ENCODE peak calls at places on chromosomes 16 and 17, in eight cellular contexts. One of them, this sample, is unnamed.

GRCh38 chr17:2170023-2170422 is 115.1 kb downstream of the HIC1 start:
- DNase-seq in H9: peak
- DNase-seq in heart right ventricle: no peak
- DNase-seq in NB4: peak
- DNase-seq in foreskin fibroblast: no peak
- DNase-seq in choroid plexus epithelial cell: no peak
- DNase-seq in lung: no peak
- DNase-seq in colonic mucosa: no peak
- DNase-seq in this sample: no peak

GRCh38 chr17:36072431-36073121 is 8.5 kb downstream of the CCL18 start:
- DNase-seq in colonic mucosa: peak
- DNase-seq in lung: peak
- DNase-seq in choroid plexus epithelial cell: peak
- DNase-seq in H9: peak
- DNase-seq in foreskin fibroblast: no peak
- DNase-seq in NB4: peak
- DNase-seq in heart right ventricle: peak
- DNase-seq in this sample: peak

GRCh38 chr16:81902025-81902424 is 109.2 kb downstream of the SDR42E1 start:
- DNase-seq in foreskin fibroblast: no peak
- DNase-seq in lung: no peak
- DNase-seq in heart right ventricle: no peak
- DNase-seq in colonic mucosa: no peak
- DNase-seq in NB4: no peak
- DNase-seq in H9: no peak
- DNase-seq in choroid plexus epithelial cell: peak
- DNase-seq in this sample: no peak

GRCh38 chr16:52069866-52070265 is 477.1 kb downstream of the TOX3 start:
- DNase-seq in heart right ventricle: no peak
- DNase-seq in NB4: peak
- DNase-seq in colonic mucosa: no peak
- DNase-seq in lung: no peak
- DNase-seq in choroid plexus epithelial cell: peak
- DNase-seq in foreskin fibroblast: no peak
- DNase-seq in H9: peak
- DNase-seq in this sample: no peak

GRCh38 chr17:72976971-72977767 is 115.3 kb downstream of the SLC39A11 start:
- DNase-seq in heart right ventricle: peak
- DNase-seq in H9: no peak
- DNase-seq in colonic mucosa: no peak
- DNase-seq in foreskin fibroblast: peak
- DNase-seq in NB4: peak
- DNase-seq in lung: peak
- DNase-seq in choroid plexus epithelial cell: peak
- DNase-seq in this sample: no peak

GRCh38 chr16:89060207-89060794 is 33.4 kb upstream of the ACSF3 start:
- DNase-seq in heart right ventricle: no peak
- DNase-seq in H9: no peak
- DNase-seq in choroid plexus epithelial cell: no peak
- DNase-seq in NB4: no peak
- DNase-seq in lung: no peak
- DNase-seq in foreskin fibroblast: no peak
- DNase-seq in colonic mucosa: no peak
- DNase-seq in this sample: no peak

GRCh38 chr16:73546351-73546845 is 498.5 kb upstream of the ZFHX3 start:
- DNase-seq in NB4: no peak
- DNase-seq in colonic mucosa: no peak
- DNase-seq in choroid plexus epithelial cell: no peak
- DNase-seq in foreskin fibroblast: no peak
- DNase-seq in lung: no peak
- DNase-seq in H9: no peak
- DNase-seq in heart right ventricle: no peak
- DNase-seq in this sample: no peak

GRCh38 chr17:45326566-45326965 is 9.7 kb upstream of the MAP3K14 start:
- DNase-seq in choroid plexus epithelial cell: no peak
- DNase-seq in H9: peak
- DNase-seq in lung: no peak
- DNase-seq in foreskin fibroblast: no peak
- DNase-seq in heart right ventricle: no peak
- DNase-seq in NB4: no peak
- DNase-seq in colonic mucosa: peak
- DNase-seq in this sample: no peak

GRCh38 chr16:70736454-70737376 is 50.9 kb upstream of the MTSS2 start:
- DNase-seq in foreskin fibroblast: no peak
- DNase-seq in H9: no peak
- DNase-seq in colonic mucosa: no peak
- DNase-seq in choroid plexus epithelial cell: peak
- DNase-seq in heart right ventricle: no peak
- DNase-seq in lung: no peak
- DNase-seq in NB4: no peak
- DNase-seq in this sample: no peak

GRCh38 chr16:11100239-11100750 is 155.7 kb downstream of the SOCS1 start:
- DNase-seq in H9: peak
- DNase-seq in NB4: peak
- DNase-seq in colonic mucosa: no peak
- DNase-seq in heart right ventricle: peak
- DNase-seq in foreskin fibroblast: peak
- DNase-seq in lung: no peak
- DNase-seq in choroid plexus epithelial cell: peak
- DNase-seq in this sample: no peak

GRCh38 chr17:14752007-14752406 is 451.1 kb downstream of the HS3ST3B1 start:
- DNase-seq in choroid plexus epithelial cell: no peak
- DNase-seq in foreskin fibroblast: no peak
- DNase-seq in heart right ventricle: no peak
- DNase-seq in lung: no peak
- DNase-seq in H9: no peak
- DNase-seq in NB4: no peak
- DNase-seq in colonic mucosa: no peak
- DNase-seq in this sample: no peak

GRCh38 chr16:10266809-10267208 is 84.6 kb upstream of the GRIN2A start:
- DNase-seq in NB4: no peak
- DNase-seq in H9: no peak
- DNase-seq in foreskin fibroblast: no peak
- DNase-seq in heart right ventricle: no peak
- DNase-seq in lung: no peak
- DNase-seq in colonic mucosa: no peak
- DNase-seq in choroid plexus epithelial cell: no peak
- DNase-seq in this sample: no peak

GRCh38 chr16:78503501-78504110 is 404.2 kb downstream of the WWOX start:
- DNase-seq in lung: peak
- DNase-seq in heart right ventricle: peak
- DNase-seq in choroid plexus epithelial cell: peak
- DNase-seq in H9: no peak
- DNase-seq in colonic mucosa: peak
- DNase-seq in foreskin fibroblast: no peak
- DNase-seq in NB4: peak
- DNase-seq in this sample: peak

GRCh38 chr16:11398136-11398535 is 52.9 kb downstream of the RMI2 start:
- DNase-seq in colonic mucosa: no peak
- DNase-seq in choroid plexus epithelial cell: no peak
- DNase-seq in foreskin fibroblast: no peak
- DNase-seq in lung: no peak
- DNase-seq in NB4: no peak
- DNase-seq in H9: no peak
- DNase-seq in heart right ventricle: no peak
- DNase-seq in this sample: no peak

GRCh38 chr16:48014349-48015135 is 141.3 kb downstream of the ABCC12 start:
- DNase-seq in lung: no peak
- DNase-seq in heart right ventricle: no peak
- DNase-seq in H9: peak
- DNase-seq in colonic mucosa: no peak
- DNase-seq in choroid plexus epithelial cell: peak
- DNase-seq in foreskin fibroblast: peak
- DNase-seq in NB4: peak
- DNase-seq in this sample: no peak

GRCh38 chr17:82157046-82158035 is 55.3 kb downstream of the CCDC57 start:
- DNase-seq in H9: no peak
- DNase-seq in colonic mucosa: no peak
- DNase-seq in NB4: no peak
- DNase-seq in heart right ventricle: no peak
- DNase-seq in lung: no peak
- DNase-seq in foreskin fibroblast: no peak
- DNase-seq in choroid plexus epithelial cell: no peak
- DNase-seq in this sample: no peak

GRCh38 chr17:20304961-20305360 is 162.4 kb downstream of the LGALS9B start:
- DNase-seq in foreskin fibroblast: no peak
- DNase-seq in H9: no peak
- DNase-seq in NB4: no peak
- DNase-seq in heart right ventricle: no peak
- DNase-seq in choroid plexus epithelial cell: no peak
- DNase-seq in lung: no peak
- DNase-seq in colonic mucosa: no peak
- DNase-seq in this sample: no peak

DNA sequence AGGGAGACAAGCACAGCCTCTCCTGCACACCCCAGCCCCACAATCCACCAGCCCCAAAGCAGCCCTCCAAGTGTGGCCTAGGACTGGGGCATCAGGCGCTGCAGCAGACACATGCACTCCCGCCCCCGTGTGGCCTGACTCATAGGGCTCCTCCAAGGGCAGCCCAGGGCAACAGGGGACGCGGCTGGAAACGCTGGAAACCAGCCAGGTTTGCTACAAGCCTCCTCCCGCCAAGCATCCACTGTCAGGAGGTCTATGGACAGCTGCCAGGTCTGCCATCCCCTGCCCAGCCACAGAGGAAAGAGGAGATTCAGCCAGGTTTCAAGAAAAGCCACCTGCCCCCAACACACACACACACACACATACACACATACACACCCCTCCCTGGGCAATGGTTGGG is 25.8 kb downstream of the SRCIN1 start:
- DNase-seq in choroid plexus epithelial cell: peak
- DNase-seq in lung: no peak
- DNase-seq in foreskin fibroblast: peak
- DNase-seq in NB4: peak
- DNase-seq in colonic mucosa: no peak
- DNase-seq in H9: peak
- DNase-seq in heart right ventricle: peak
- DNase-seq in this sample: no peak
- TF ChIP-seq CTCF in choroid plexus epithelial cell: peak
- TF ChIP-seq CTCF in lung: no peak
- TF ChIP-seq CTCF in foreskin fibroblast: no peak
- TF ChIP-seq CTCF in NB4: peak
- TF ChIP-seq CTCF in colonic mucosa: no peak
- TF ChIP-seq CTCF in H9: peak
- TF ChIP-seq CTCF in heart right ventricle: peak
- TF ChIP-seq CTCF in this sample: peak

DNA sequence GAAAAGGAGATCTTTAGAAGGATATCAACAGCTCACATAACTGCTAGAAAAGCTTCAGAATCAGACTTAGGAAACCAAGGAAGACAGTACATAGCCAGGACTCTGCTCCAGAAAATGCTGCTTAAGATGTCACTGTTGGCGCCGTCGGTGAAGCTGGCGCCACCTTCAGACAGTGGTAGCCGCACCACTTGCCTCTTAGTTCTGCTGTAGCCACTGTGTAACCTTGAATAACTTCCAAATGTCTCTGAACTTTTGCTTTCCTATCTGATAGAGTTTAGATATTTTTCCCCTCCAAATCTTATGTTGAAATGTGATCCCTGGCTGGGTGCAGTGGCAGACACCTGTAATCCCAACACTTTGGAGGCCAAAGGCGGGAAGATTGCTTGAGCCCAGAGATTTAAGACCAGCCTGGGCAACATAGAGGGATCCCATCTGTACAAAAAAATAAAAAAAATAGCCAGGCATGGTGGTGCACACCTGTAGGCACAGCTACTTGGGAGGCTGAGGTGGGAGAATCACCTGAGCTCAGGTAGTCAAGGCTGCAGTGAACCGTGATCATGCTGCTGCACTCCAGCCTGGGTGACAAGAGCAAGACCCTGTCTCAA is 6.3 kb upstream of the USP31 start:
- DNase-seq in H9: peak
- DNase-seq in colonic mucosa: no peak
- DNase-seq in lung: no peak
- DNase-seq in foreskin fibroblast: no peak
- DNase-seq in heart right ventricle: no peak
- DNase-seq in NB4: peak
- DNase-seq in choroid plexus epithelial cell: peak
- DNase-seq in this sample: no peak
- TF ChIP-seq CTCF in H9: peak
- TF ChIP-seq CTCF in colonic mucosa: peak
- TF ChIP-seq CTCF in lung: no peak
- TF ChIP-seq CTCF in foreskin fibroblast: peak
- TF ChIP-seq CTCF in heart right ventricle: peak
- TF ChIP-seq CTCF in NB4: peak
- TF ChIP-seq CTCF in choroid plexus epithelial cell: peak
- TF ChIP-seq CTCF in this sample: peak

GRCh38 chr17:30942311-30943079 is 20.8 kb downstream of the ADAP2 start:
- DNase-seq in colonic mucosa: no peak
- DNase-seq in heart right ventricle: no peak
- DNase-seq in H9: no peak
- DNase-seq in lung: no peak
- DNase-seq in foreskin fibroblast: no peak
- DNase-seq in choroid plexus epithelial cell: no peak
- DNase-seq in NB4: no peak
- DNase-seq in this sample: no peak
- TF ChIP-seq CTCF in colonic mucosa: no peak
- TF ChIP-seq CTCF in heart right ventricle: no peak
- TF ChIP-seq CTCF in H9: no peak
- TF ChIP-seq CTCF in lung: no peak
- TF ChIP-seq CTCF in foreskin fibroblast: no peak
- TF ChIP-seq CTCF in choroid plexus epithelial cell: no peak
- TF ChIP-seq CTCF in NB4: no peak
- TF ChIP-seq CTCF in this sample: no peak

DNA sequence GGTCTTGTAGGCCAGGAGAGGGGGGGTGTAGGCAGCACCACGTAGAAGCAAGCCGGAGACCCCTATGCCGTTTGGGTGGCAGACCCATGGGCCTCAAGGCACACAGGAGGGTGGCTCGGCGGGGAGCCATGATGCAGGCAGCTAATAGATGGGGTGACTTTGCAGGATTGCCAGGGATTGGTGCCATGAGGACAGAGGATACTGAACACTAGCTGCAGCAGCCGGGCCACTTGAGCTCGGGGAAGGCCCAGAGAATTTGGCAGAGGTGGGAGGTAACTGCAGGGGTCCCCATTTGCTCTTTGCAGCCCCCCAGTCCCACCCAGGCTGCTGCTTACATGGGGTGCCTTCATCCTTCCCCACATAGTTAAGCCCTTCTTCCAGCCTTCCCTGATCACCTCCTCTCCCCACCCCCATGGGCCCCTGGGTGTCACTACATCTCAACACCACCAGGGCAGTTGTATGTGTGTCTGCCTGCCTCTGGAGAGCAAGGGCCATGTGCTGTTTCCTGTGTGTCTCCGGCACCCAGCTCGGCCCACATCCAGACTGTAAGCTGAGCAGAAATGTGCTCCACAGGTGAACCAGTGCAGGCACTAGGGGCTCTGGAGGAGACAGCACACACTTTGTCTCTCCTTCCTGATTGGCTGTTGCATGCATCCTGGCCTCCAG is 52.1 kb downstream of the SREBF1 start:
- DNase-seq in heart right ventricle: no peak
- DNase-seq in foreskin fibroblast: no peak
- DNase-seq in NB4: peak
- DNase-seq in lung: no peak
- DNase-seq in colonic mucosa: no peak
- DNase-seq in choroid plexus epithelial cell: peak
- DNase-seq in H9: no peak
- DNase-seq in this sample: no peak
- TF ChIP-seq CTCF in heart right ventricle: peak
- TF ChIP-seq CTCF in foreskin fibroblast: peak
- TF ChIP-seq CTCF in NB4: peak
- TF ChIP-seq CTCF in lung: no peak
- TF ChIP-seq CTCF in colonic mucosa: no peak
- TF ChIP-seq CTCF in choroid plexus epithelial cell: peak
- TF ChIP-seq CTCF in H9: peak
- TF ChIP-seq CTCF in this sample: peak

GRCh38 chr16:58733671-58734458 is at the start of gene GOT2:
- DNase-seq in foreskin fibroblast: peak
- DNase-seq in heart right ventricle: peak
- DNase-seq in choroid plexus epithelial cell: peak
- DNase-seq in colonic mucosa: peak
- DNase-seq in lung: peak
- DNase-seq in NB4: peak
- DNase-seq in H9: peak
- DNase-seq in this sample: peak
- TF ChIP-seq CTCF in foreskin fibroblast: peak
- TF ChIP-seq CTCF in heart right ventricle: peak
- TF ChIP-seq CTCF in choroid plexus epithelial cell: peak
- TF ChIP-seq CTCF in colonic mucosa: peak
- TF ChIP-seq CTCF in lung: peak
- TF ChIP-seq CTCF in NB4: peak
- TF ChIP-seq CTCF in H9: peak
- TF ChIP-seq CTCF in this sample: peak